ENCODE peak calls at places on chromosomes 4 and X, in eight cellular contexts. E is HCT116, W is MM.1S, C is SK-N-SH, I is Karpas-422, K is fibroblast of lung, Y is IMR-90, S is mesenchymal stem cell. T is an unnamed sample.

GRCh38 chr4:82500106-82500738 is 61.6 kb downstream of the TMEM150C start:
- DNase-seq in E (no peak), W (no peak), C (no peak), I (no peak), K (peak; percentile 51), Y (peak; percentile 30), S (peak; percentile 65), T (no peak)

GRCh38 chrX:100700809-100701208 is 31.1 kb downstream of the SYTL4 start:
- DNase-seq in E (no peak), W (no peak), C (no peak), I (no peak), K (no peak), Y (no peak), S (no peak), T (no peak)

GRCh38 chr4:165709973-165710526 is 163.0 kb upstream of the TLL1 start:
- DNase-seq in E (no peak), W (no peak), C (no peak), I (no peak), K (no peak), Y (no peak), S (no peak), T (peak; percentile 54)

GRCh38 chr4:120156115-120156718 is 89.6 kb upstream of the MAD2L1 start:
- DNase-seq in E (peak; percentile 83), W (peak; percentile 81), C (peak; percentile 1), I (peak; percentile 89), K (peak; percentile 69), Y (peak; percentile 80), S (peak; percentile 69), T (peak; percentile 75)

GRCh38 chr4:81635747-81636146 is 164.0 kb upstream of the RASGEF1B start:
- DNase-seq in E (peak; percentile 3), W (peak; percentile 82), C (no peak), I (peak; percentile 75), K (no peak), Y (no peak), S (no peak), T (peak; percentile 11)

GRCh38 chrX:13482764-13483552 is 86.4 kb upstream of the EGFL6 start:
- DNase-seq in E (no peak), W (no peak), C (no peak), I (no peak), K (no peak), Y (no peak), S (no peak), T (no peak)

GRCh38 chr4:122665148-122665547 is 44.3 kb upstream of the IL21 start:
- DNase-seq in E (no peak), W (no peak), C (no peak), I (no peak), K (peak; percentile 30), Y (no peak), S (peak; percentile 79), T (no peak)

GRCh38 chr4:78057135-78057599 is at the start of gene FRAS1:
- DNase-seq in E (no peak), W (no peak), C (peak; percentile 73), I (no peak), K (peak; percentile 47), Y (no peak), S (peak; percentile 37), T (peak; percentile 13)

GRCh38 chr4:82785248-82786003 is 13.2 kb downstream of the SCD5 start:
- DNase-seq in E (peak; percentile 69), W (no peak), C (no peak), I (peak; percentile 76), K (peak; percentile 96), Y (peak; percentile 88), S (peak; percentile 60), T (peak; percentile 83)

GRCh38 chrX:39755152-39756032 is 342.4 kb downstream of the BCOR start:
- DNase-seq in E (peak; percentile 85), W (no peak), C (peak; percentile 50), I (peak; percentile 5), K (peak; percentile 96), Y (peak; percentile 93), S (peak; percentile 93), T (peak; percentile 97)

GRCh38 chr4:24557036-24558022 is 27.0 kb downstream of the DHX15 start:
- DNase-seq in E (peak; percentile 6), W (no peak), C (no peak), I (no peak), K (peak; percentile 55), Y (peak; percentile 63), S (peak; percentile 48), T (peak; percentile 35)

GRCh38 chrX:150693782-150694574 is 782 bp downstream of the MTMR1 start:
- DNase-seq in E (peak; percentile 8), W (peak; percentile 87), C (peak; percentile 82), I (peak; percentile 92), K (peak; percentile 72), Y (peak; percentile 79), S (peak; percentile 79), T (peak; percentile 91)

GRCh38 chr4:83767017-83767541 is 231.2 kb downstream of the GPAT3 start:
- DNase-seq in E (no peak), W (no peak), C (no peak), I (no peak), K (no peak), Y (no peak), S (no peak), T (no peak)

GRCh38 chr4:184938871-184939270 is 79.4 kb upstream of the HELT start:
- DNase-seq in E (no peak), W (no peak), C (no peak), I (no peak), K (no peak), Y (no peak), S (no peak), T (no peak)

GRCh38 chr4:98604723-98605122 is 53.7 kb downstream of the TSPAN5 start:
- DNase-seq in E (no peak), W (no peak), C (no peak), I (no peak), K (peak; percentile 65), Y (no peak), S (no peak), T (no peak)

GRCh38 chrX:1424452-1424851 is 28.3 kb downstream of the ASMTL start:
- DNase-seq in E (no peak), W (no peak), C (no peak), I (no peak), K (no peak), Y (no peak), S (no peak), T (no peak)

GRCh38 chrX:154024271-154024670 is 4.6 kb upstream of the IRAK1 start:
- DNase-seq in E (no peak), W (no peak), C (no peak), I (no peak), K (no peak), Y (no peak), S (no peak), T (no peak)

GRCh38 chrX:105758784-105759183 is 63.6 kb upstream of the NRK start:
- DNase-seq in E (no peak), W (no peak), C (no peak), I (no peak), K (no peak), Y (no peak), S (peak; percentile 34), T (no peak)

DNA sequence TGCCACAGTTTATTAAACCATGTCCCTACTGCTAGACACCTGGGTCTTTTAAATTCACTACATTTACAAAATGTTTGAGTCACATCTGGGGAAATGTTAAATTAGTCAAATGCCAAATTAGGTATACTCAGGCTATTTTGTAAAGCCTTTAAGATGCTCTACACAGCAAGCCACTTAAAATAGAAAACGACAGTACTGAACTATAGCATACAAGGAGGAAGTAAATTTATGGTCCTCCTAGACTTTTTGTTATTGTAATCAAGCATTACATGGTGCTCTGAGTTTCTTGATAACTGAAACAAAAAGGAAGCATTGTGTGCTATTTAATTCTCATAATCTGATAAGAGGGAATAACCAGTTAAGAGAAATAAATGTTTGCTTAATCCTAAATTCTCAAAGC is 46.2 kb downstream of the SLC9A7 start:
- DNase-seq in E (no peak), W (no peak), C (no peak), I (peak; percentile 44), K (no peak), Y (no peak), S (no peak), T (no peak)
- H3K4me2 ChIP-seq in E (no peak overlapping the region), W (no peak overlapping the region), C (no peak overlapping the region), I (no peak overlapping the region), K (no peak overlapping the region), Y (no peak overlapping the region), S (no peak overlapping the region), T (no peak overlapping the region)

GRCh38 chr4:152352645-152353116 is 183.2 kb downstream of the FBXW7 start:
- DNase-seq in E (peak; percentile 81), W (no peak), C (peak; percentile 49), I (peak; percentile 87), K (peak; percentile 99), Y (peak; percentile 97), S (peak; percentile 93), T (peak; percentile 87)

GRCh38 chr4:152357206-152357605 is 178.7 kb downstream of the FBXW7 start:
- DNase-seq in E (no peak), W (no peak), C (no peak), I (no peak), K (peak; percentile 20), Y (peak; percentile 45), S (peak; percentile 81), T (no peak)

GRCh38 chr4:152360045-152360410 is 175.9 kb downstream of the FBXW7 start:
- DNase-seq in E (no peak), W (no peak), C (no peak), I (no peak), K (peak; percentile 45), Y (peak; percentile 47), S (no peak), T (peak; percentile 35)

GRCh38 chr4:152359208-152360044 is 176.5 kb downstream of the FBXW7 start:
- DNase-seq in E (no peak), W (no peak), C (no peak), I (no peak), K (peak; percentile 4), Y (no peak), S (no peak), T (no peak)

DNA sequence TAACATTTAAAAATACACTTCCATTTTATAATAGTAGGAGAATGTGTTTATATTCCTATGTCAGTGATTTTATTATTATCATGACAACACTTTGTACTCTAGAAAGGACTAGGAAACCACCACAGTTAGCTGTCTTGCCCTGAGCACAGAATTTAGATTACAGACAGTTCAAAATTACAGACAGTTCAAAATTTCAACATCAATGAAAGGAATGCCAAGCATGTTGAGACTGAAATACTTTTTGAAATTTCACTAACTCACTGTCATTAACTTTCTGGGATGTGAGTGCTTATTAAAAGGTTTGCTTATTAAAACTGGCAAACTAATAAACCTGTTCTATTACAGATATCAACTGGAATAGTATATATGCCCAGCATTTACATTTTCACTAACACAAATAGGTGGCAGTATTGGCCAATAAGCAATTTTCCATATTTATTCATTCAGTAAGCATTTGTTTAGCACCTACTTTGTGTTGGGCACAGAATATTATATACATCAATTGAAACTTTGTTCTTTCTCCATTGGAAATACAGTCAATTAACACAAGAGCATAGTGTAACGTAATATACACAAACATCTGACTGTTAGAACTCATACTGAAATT is 179.4 kb downstream of the FBXW7 start:
- DNase-seq in E (no peak), W (no peak), C (no peak), I (no peak), K (peak; percentile 43), Y (peak; percentile 21), S (peak; percentile 44), T (no peak)
- H3K27ac ChIP-seq in E (no peak overlapping the region), W (no peak overlapping the region), C (no peak overlapping the region), I (no peak overlapping the region), K (no peak overlapping the region), Y (no peak overlapping the region), S (no peak overlapping the region), T (no peak overlapping the region)

GRCh38 chr4:57098945-57099344 is 11.2 kb downstream of the IGFBP7 start:
- DNase-seq in E (no peak), W (no peak), C (no peak), I (no peak), K (peak; percentile 92), Y (peak; percentile 91), S (peak; percentile 92), T (no peak)
- H3K4me2 ChIP-seq in E (no peak overlapping the region), W (no peak overlapping the region), C (peak overlapping the region; percentile 53), I (no peak overlapping the region), K (no peak overlapping the region), Y (peak overlapping the region; percentile 48), S (no peak overlapping the region), T (no peak overlapping the region)

GRCh38 chr4:1208266-1208961 is 36.0 kb upstream of the SPON2 start:
- DNase-seq in E (no peak), W (no peak), C (no peak), I (no peak), K (no peak), Y (no peak), S (no peak), T (no peak)
- H3K27ac ChIP-seq in E (no peak overlapping the region), W (no peak overlapping the region), C (peak overlapping the region; percentile 60), I (no peak overlapping the region), K (peak overlapping the region; percentile 79), Y (peak overlapping the region; percentile 88), S (peak overlapping the region; percentile 75), T (no peak overlapping the region)

T was measured in PC-3.